ENCODE peak calls at places on chromosomes 7 and 10, in five cellular contexts. One of them, this sample, is unnamed.

GRCh38 chr7:15457959-15458955 is 103.6 kb downstream of the AGMO start:
- DNase-seq in NCI-H774: no peak
- DNase-seq in cardiac fibroblast: no peak
- DNase-seq in stimulated activated CD4-positive, alpha-beta T cell treated with anti-CD3 and anti-CD28 coated beads, Interleukin-12 subunit alpha, Interleukin-12 subunit beta, amount 100 ng/mL, for 4 hours: no peak
- DNase-seq in substantia nigra: no peak
- DNase-seq in this sample: no peak

GRCh38 chr10:822661-823367 is 108.7 kb downstream of the LARP4B start:
- DNase-seq in NCI-H774: no peak
- DNase-seq in cardiac fibroblast: no peak
- DNase-seq in stimulated activated CD4-positive, alpha-beta T cell treated with anti-CD3 and anti-CD28 coated beads, Interleukin-12 subunit alpha, Interleukin-12 subunit beta, amount 100 ng/mL, for 4 hours: no peak
- DNase-seq in substantia nigra: no peak
- DNase-seq in this sample: no peak

GRCh38 chr7:99473315-99473596 is 566 bp downstream of the ZNF789 start:
- DNase-seq in NCI-H774: peak; percentile 33
- DNase-seq in cardiac fibroblast: peak; percentile 78
- DNase-seq in stimulated activated CD4-positive, alpha-beta T cell treated with anti-CD3 and anti-CD28 coated beads, Interleukin-12 subunit alpha, Interleukin-12 subunit beta, amount 100 ng/mL, for 4 hours: no peak
- DNase-seq in substantia nigra: no peak
- DNase-seq in this sample: peak; percentile 81

GRCh38 chr7:79317728-79318127 is 135.7 kb downstream of the MAGI2 start:
- DNase-seq in NCI-H774: no peak
- DNase-seq in cardiac fibroblast: peak; percentile 77
- DNase-seq in stimulated activated CD4-positive, alpha-beta T cell treated with anti-CD3 and anti-CD28 coated beads, Interleukin-12 subunit alpha, Interleukin-12 subunit beta, amount 100 ng/mL, for 4 hours: no peak
- DNase-seq in substantia nigra: no peak
- DNase-seq in this sample: no peak

GRCh38 chr7:99133766-99134564 is 9.9 kb downstream of the SMURF1 start:
- DNase-seq in NCI-H774: no peak
- DNase-seq in cardiac fibroblast: no peak
- DNase-seq in stimulated activated CD4-positive, alpha-beta T cell treated with anti-CD3 and anti-CD28 coated beads, Interleukin-12 subunit alpha, Interleukin-12 subunit beta, amount 100 ng/mL, for 4 hours: no peak
- DNase-seq in substantia nigra: no peak
- DNase-seq in this sample: no peak

GRCh38 chr10:56547163-56547562 is 186.1 kb upstream of the ZWINT start:
- DNase-seq in NCI-H774: peak; percentile 38
- DNase-seq in cardiac fibroblast: no peak
- DNase-seq in stimulated activated CD4-positive, alpha-beta T cell treated with anti-CD3 and anti-CD28 coated beads, Interleukin-12 subunit alpha, Interleukin-12 subunit beta, amount 100 ng/mL, for 4 hours: no peak
- DNase-seq in substantia nigra: no peak
- DNase-seq in this sample: no peak

GRCh38 chr10:131997366-131998049 is 15.8 kb upstream of the BNIP3 start:
- DNase-seq in NCI-H774: peak; percentile 3
- DNase-seq in cardiac fibroblast: peak; percentile 90
- DNase-seq in stimulated activated CD4-positive, alpha-beta T cell treated with anti-CD3 and anti-CD28 coated beads, Interleukin-12 subunit alpha, Interleukin-12 subunit beta, amount 100 ng/mL, for 4 hours: no peak
- DNase-seq in substantia nigra: no peak
- DNase-seq in this sample: peak; percentile 14

GRCh38 chr7:130152270-130153141 is 52.7 kb downstream of the TMEM209 start:
- DNase-seq in NCI-H774: no peak
- DNase-seq in cardiac fibroblast: peak; percentile 49
- DNase-seq in stimulated activated CD4-positive, alpha-beta T cell treated with anti-CD3 and anti-CD28 coated beads, Interleukin-12 subunit alpha, Interleukin-12 subunit beta, amount 100 ng/mL, for 4 hours: no peak
- DNase-seq in substantia nigra: no peak
- DNase-seq in this sample: no peak

GRCh38 chr7:13848576-13849527 is 140.6 kb downstream of the ETV1 start:
- DNase-seq in NCI-H774: no peak
- DNase-seq in cardiac fibroblast: peak; percentile 28
- DNase-seq in stimulated activated CD4-positive, alpha-beta T cell treated with anti-CD3 and anti-CD28 coated beads, Interleukin-12 subunit alpha, Interleukin-12 subunit beta, amount 100 ng/mL, for 4 hours: no peak
- DNase-seq in substantia nigra: no peak
- DNase-seq in this sample: no peak